ENCODE peak calls at places on chromosome 19, in six cellular contexts. D, S, R, F, B and E are unnamed samples.

GRCh38 chr19:30163663-30164062 is 208.5 kb upstream of the ZNF536 start:
- DNase-seq in D (no peak), S (no peak), R (no peak), F (no peak), B (no peak), E (no peak)

GRCh38 chr19:37719111-37719926 is at the start of gene ZNF607:
- DNase-seq in D (peak), S (peak), R (peak), F (peak), B (peak), E (peak)

GRCh38 chr19:39998511-39998910 is 1.7 kb downstream of the ZNF546 start:
- DNase-seq in D (no peak), S (no peak), R (no peak), F (no peak), B (no peak), E (no peak)

GRCh38 chr19:5193192-5193591 is 147.4 kb downstream of the PTPRS start:
- DNase-seq in D (peak), S (no peak), R (no peak), F (no peak), B (no peak), E (peak)

GRCh38 chr19:17811681-17812080 is 9.6 kb downstream of the INSL3 start:
- DNase-seq in D (no peak), S (no peak), R (no peak), F (no peak), B (no peak), E (no peak)

GRCh38 chr19:10189631-10190425 is 4.9 kb downstream of the DNMT1 start:
- DNase-seq in D (no peak), S (no peak), R (peak), F (no peak), B (no peak), E (no peak)

GRCh38 chr19:52138614-52139290 is 986 bp downstream of the ZNF616 start:
- DNase-seq in D (no peak), S (peak), R (no peak), F (peak), B (peak), E (peak)

GRCh38 chr19:6357995-6358394 is 3.3 kb upstream of the CLPP start:
- DNase-seq in D (no peak), S (no peak), R (no peak), F (no peak), B (no peak), E (no peak)

GRCh38 chr19:29084266-29084665 is 128.7 kb downstream of the UQCRFS1 start:
- DNase-seq in D (no peak), S (no peak), R (peak), F (no peak), B (no peak), E (no peak)

GRCh38 chr19:8148410-8149231 is 771 bp downstream of the FBN3 start:
- DNase-seq in D (no peak), S (no peak), R (no peak), F (no peak), B (no peak), E (no peak)

GRCh38 chr19:10503002-10503789 is at the start of gene KEAP1:
- DNase-seq in D (peak), S (no peak), R (peak), F (peak), B (peak), E (no peak)

GRCh38 chr19:44653977-44654784 is 10.5 kb downstream of the PVR start:
- DNase-seq in D (peak), S (peak), R (peak), F (peak), B (peak), E (peak)

GRCh38 chr19:8423821-8424223 is 10.7 kb downstream of the MARCHF2 start:
- DNase-seq in D (no peak), S (peak), R (peak), F (peak), B (no peak), E (peak)

GRCh38 chr19:15508035-15508710 is at the start of gene CYP4F22:
- DNase-seq in D (no peak), S (no peak), R (no peak), F (no peak), B (peak), E (no peak)

GRCh38 chr19:53910170-53910518 is 1.1 kb downstream of the CACNG7 start:
- DNase-seq in D (no peak), S (no peak), R (no peak), F (peak), B (no peak), E (no peak)

GRCh38 chr19:8144273-8144672 is 5.1 kb downstream of the FBN3 start:
- DNase-seq in D (no peak), S (no peak), R (no peak), F (no peak), B (no peak), E (no peak)

GRCh38 chr19:35533822-35534521 is 716 bp downstream of the GAPDHS start:
- DNase-seq in D (no peak), S (no peak), R (peak), F (peak), B (no peak), E (no peak)

GRCh38 chr19:15526408-15526807 is 18.1 kb downstream of the CYP4F22 start:
- DNase-seq in D (no peak), S (no peak), R (no peak), F (no peak), B (no peak), E (no peak)

GRCh38 chr19:18093439-18094161 is 4.0 kb upstream of the MAST3 start:
- DNase-seq in D (no peak), S (no peak), R (no peak), F (peak), B (no peak), E (no peak)

GRCh38 chr19:36136975-36137686 is 2.7 kb upstream of the CAPNS1 start:
- DNase-seq in D (no peak), S (peak), R (peak), F (peak), B (no peak), E (no peak)

GRCh38 chr19:40718774-40719391 is 2.0 kb downstream of the ITPKC start:
- DNase-seq in D (no peak), S (peak), R (peak), F (peak), B (no peak), E (no peak)

GRCh38 chr19:54416695-54417491 is 1.6 kb downstream of the TTYH1 start:
- DNase-seq in D (no peak), S (no peak), R (no peak), F (no peak), B (no peak), E (no peak)

GRCh38 chr19:16032509-16033135 is 43.7 kb upstream of the TPM4 start:
- DNase-seq in D (no peak), S (no peak), R (no peak), F (no peak), B (no peak), E (no peak)

GRCh38 chr19:37928527-37929286 is 21.7 kb downstream of the SIPA1L3 start:
- DNase-seq in D (no peak), S (no peak), R (no peak), F (no peak), B (no peak), E (no peak)

GRCh38 chr19:18633321-18633720 is 3.5 kb upstream of the KLHL26 start:
- DNase-seq in D (no peak), S (no peak), R (no peak), F (no peak), B (no peak), E (no peak)

GRCh38 chr19:18741566-18742121 is 49.5 kb downstream of the COMP start:
- DNase-seq in D (no peak), S (no peak), R (no peak), F (peak), B (no peak), E (no peak)

GRCh38 chr19:42497492-42498226 is 30.6 kb downstream of the CEACAM1 start:
- DNase-seq in D (no peak), S (no peak), R (no peak), F (no peak), B (no peak), E (no peak)

GRCh38 chr19:46210634-46211033 is 18.9 kb upstream of the IGFL1 start:
- DNase-seq in D (no peak), S (no peak), R (no peak), F (no peak), B (no peak), E (no peak)

GRCh38 chr19:14183741-14184395 is 22.1 kb downstream of the ADGRL1 start:
- DNase-seq in D (no peak), S (no peak), R (no peak), F (no peak), B (no peak), E (no peak)